ENCODE peak calls at places on chromosomes 1 and 21, in seven cellular contexts. One of them, this sample, is unnamed.

GRCh38 chr1:42336978-42337377 is 1.9 kb upstream of the FOXJ3 start:
- DNase-seq in psoas muscle: no peak
- DNase-seq in RWPE1: no peak
- DNase-seq in tibial artery: no peak
- DNase-seq in MCF 10A: no peak
- DNase-seq in tibial nerve: no peak
- DNase-seq in fibroblast of pulmonary artery: no peak
- DNase-seq in this sample: no peak

GRCh38 chr1:35587736-35588135 is 14.6 kb downstream of the TFAP2E start:
- DNase-seq in psoas muscle: no peak
- DNase-seq in RWPE1: no peak
- DNase-seq in tibial artery: no peak
- DNase-seq in MCF 10A: no peak
- DNase-seq in tibial nerve: no peak
- DNase-seq in fibroblast of pulmonary artery: no peak
- DNase-seq in this sample: no peak

GRCh38 chr1:106785136-106785535 is 271.3 kb upstream of the PRMT6 start:
- DNase-seq in psoas muscle: no peak
- DNase-seq in RWPE1: no peak
- DNase-seq in tibial artery: no peak
- DNase-seq in MCF 10A: no peak
- DNase-seq in tibial nerve: no peak
- DNase-seq in fibroblast of pulmonary artery: no peak
- DNase-seq in this sample: no peak

GRCh38 chr1:18938008-18938706 is 18.3 kb downstream of the IFFO2 start:
- DNase-seq in psoas muscle: no peak
- DNase-seq in RWPE1: no peak
- DNase-seq in tibial artery: no peak
- DNase-seq in MCF 10A: no peak
- DNase-seq in tibial nerve: no peak
- DNase-seq in fibroblast of pulmonary artery: no peak
- DNase-seq in this sample: no peak

GRCh38 chr1:210726621-210727020 is 397.9 kb downstream of the HHAT start:
- DNase-seq in psoas muscle: no peak
- DNase-seq in RWPE1: peak; percentile 49
- DNase-seq in tibial artery: no peak
- DNase-seq in MCF 10A: peak; percentile 88
- DNase-seq in tibial nerve: no peak
- DNase-seq in fibroblast of pulmonary artery: peak; percentile 0
- DNase-seq in this sample: no peak

GRCh38 chr1:89607156-89607555 is 25.8 kb upstream of the LRRC8C start:
- DNase-seq in psoas muscle: no peak
- DNase-seq in RWPE1: no peak
- DNase-seq in tibial artery: no peak
- DNase-seq in MCF 10A: no peak
- DNase-seq in tibial nerve: no peak
- DNase-seq in fibroblast of pulmonary artery: no peak
- DNase-seq in this sample: no peak

GRCh38 chr1:36115931-36116330 is 9.1 kb downstream of the COL8A2 start:
- DNase-seq in psoas muscle: no peak
- DNase-seq in RWPE1: no peak
- DNase-seq in tibial artery: no peak
- DNase-seq in MCF 10A: no peak
- DNase-seq in tibial nerve: no peak
- DNase-seq in fibroblast of pulmonary artery: no peak
- DNase-seq in this sample: no peak

GRCh38 chr21:45016491-45017375 is 57.6 kb upstream of the ADARB1 start:
- DNase-seq in psoas muscle: peak; percentile 14
- DNase-seq in RWPE1: no peak
- DNase-seq in tibial artery: peak; percentile 19
- DNase-seq in MCF 10A: no peak
- DNase-seq in tibial nerve: no peak
- DNase-seq in fibroblast of pulmonary artery: no peak
- DNase-seq in this sample: no peak

GRCh38 chr1:98674075-98674781 is 12.7 kb downstream of the SNX7 start:
- DNase-seq in psoas muscle: no peak
- DNase-seq in RWPE1: no peak
- DNase-seq in tibial artery: no peak
- DNase-seq in MCF 10A: peak; percentile 41
- DNase-seq in tibial nerve: no peak
- DNase-seq in fibroblast of pulmonary artery: peak; percentile 31
- DNase-seq in this sample: no peak

GRCh38 chr1:113874017-113874879 is 2.7 kb upstream of the PTPN22 start:
- DNase-seq in psoas muscle: no peak
- DNase-seq in RWPE1: peak; percentile 8
- DNase-seq in tibial artery: no peak
- DNase-seq in MCF 10A: peak; percentile 44
- DNase-seq in tibial nerve: no peak
- DNase-seq in fibroblast of pulmonary artery: peak; percentile 59
- DNase-seq in this sample: no peak

GRCh38 chr1:69982992-69983391 is 222.4 kb downstream of the LRRC40 start:
- DNase-seq in psoas muscle: no peak
- DNase-seq in RWPE1: no peak
- DNase-seq in tibial artery: no peak
- DNase-seq in MCF 10A: no peak
- DNase-seq in tibial nerve: no peak
- DNase-seq in fibroblast of pulmonary artery: peak; percentile 42
- DNase-seq in this sample: no peak

GRCh38 chr1:45258059-45258650 is 51.8 kb upstream of the ZSWIM5 start:
- DNase-seq in psoas muscle: no peak
- DNase-seq in RWPE1: no peak
- DNase-seq in tibial artery: no peak
- DNase-seq in MCF 10A: no peak
- DNase-seq in tibial nerve: no peak
- DNase-seq in fibroblast of pulmonary artery: no peak
- DNase-seq in this sample: no peak

DNA sequence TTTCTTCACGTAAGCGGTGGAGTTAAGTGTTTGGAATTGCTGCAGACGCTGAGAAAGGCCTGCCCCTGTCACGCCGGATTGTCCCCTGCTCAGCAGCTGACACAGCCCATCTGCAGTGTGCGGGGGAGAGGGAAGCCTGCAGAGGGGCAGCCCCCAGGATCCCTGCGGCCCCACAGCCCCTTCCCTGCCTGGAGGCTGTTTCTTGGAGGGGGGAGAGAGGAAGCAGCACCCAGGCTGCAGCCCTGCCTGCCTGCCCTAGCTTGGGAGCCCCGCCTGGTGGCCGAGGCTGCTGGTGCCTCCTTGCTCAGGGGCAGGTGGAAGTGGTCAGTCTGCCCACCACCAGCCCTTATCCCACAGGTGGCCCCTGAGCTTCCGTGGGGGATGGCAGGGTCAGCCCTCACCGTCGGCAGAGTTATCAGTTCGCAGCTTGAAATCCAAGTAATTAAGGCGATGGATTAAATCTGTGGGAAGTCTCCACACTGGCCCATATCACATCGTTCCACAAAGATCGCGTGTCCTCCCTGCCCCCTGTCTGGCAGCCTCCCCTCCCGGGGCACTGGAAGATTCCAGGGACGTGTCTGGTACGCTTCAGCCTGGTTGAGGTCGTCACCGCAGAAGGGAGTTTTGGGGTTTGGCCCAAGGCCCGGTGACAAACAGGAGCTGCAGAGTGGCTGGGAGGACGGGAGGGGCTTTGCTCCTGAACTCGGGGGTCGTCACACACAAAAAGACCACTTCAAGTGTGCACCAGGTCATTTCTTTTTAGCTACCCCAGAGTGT is 50.9 kb downstream of the PRDM16 start:
- DNase-seq in psoas muscle: no peak
- DNase-seq in RWPE1: no peak
- DNase-seq in tibial artery: no peak
- DNase-seq in MCF 10A: no peak
- DNase-seq in tibial nerve: no peak
- DNase-seq in fibroblast of pulmonary artery: no peak
- DNase-seq in this sample: no peak
- TF ChIP-seq CTCF in psoas muscle: no peak
- TF ChIP-seq CTCF in RWPE1: no peak
- TF ChIP-seq CTCF in tibial artery: no peak
- TF ChIP-seq CTCF in MCF 10A: no peak
- TF ChIP-seq CTCF in tibial nerve: peak; percentile 21
- TF ChIP-seq CTCF in fibroblast of pulmonary artery: no peak
- TF ChIP-seq CTCF in this sample: no peak

DNA sequence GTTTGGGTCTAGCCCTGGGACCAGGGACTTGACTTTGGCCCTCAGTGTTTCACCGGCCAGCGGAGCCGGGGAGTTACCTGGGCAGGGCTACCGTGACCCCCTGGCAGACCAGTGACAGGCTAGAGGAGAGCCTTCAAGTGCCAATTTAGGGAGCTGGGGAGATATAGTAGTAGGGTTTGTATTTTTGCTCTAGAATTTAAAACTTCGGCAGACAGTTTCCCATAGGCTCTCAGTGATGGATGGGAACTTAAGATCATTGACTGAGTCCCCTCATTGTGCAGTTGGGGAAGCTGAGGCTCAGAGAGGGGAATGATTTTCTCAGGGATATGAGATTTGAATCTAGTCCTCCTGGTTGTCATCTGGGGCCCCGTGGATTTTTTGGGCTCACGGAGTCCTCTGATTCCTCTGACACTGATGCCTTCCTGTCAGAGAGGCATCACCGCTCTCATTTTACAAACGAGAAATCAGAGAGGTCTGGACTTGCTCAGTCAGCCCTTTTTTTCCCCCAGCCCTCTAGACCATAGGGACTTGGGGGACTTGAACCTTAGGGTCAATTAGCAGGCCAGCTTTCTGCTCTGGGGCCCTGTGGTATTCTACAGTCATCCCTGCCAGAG is 58.3 kb upstream of the ACOT11 start:
- DNase-seq in psoas muscle: no peak
- DNase-seq in RWPE1: no peak
- DNase-seq in tibial artery: no peak
- DNase-seq in MCF 10A: no peak
- DNase-seq in tibial nerve: no peak
- DNase-seq in fibroblast of pulmonary artery: no peak
- DNase-seq in this sample: no peak
- TF ChIP-seq CTCF in psoas muscle: no peak
- TF ChIP-seq CTCF in RWPE1: peak; percentile 62
- TF ChIP-seq CTCF in tibial artery: no peak
- TF ChIP-seq CTCF in MCF 10A: no peak
- TF ChIP-seq CTCF in tibial nerve: no peak
- TF ChIP-seq CTCF in fibroblast of pulmonary artery: no peak
- TF ChIP-seq CTCF in this sample: no peak

GRCh38 chr1:27391511-27392095 is 819 bp upstream of the GPR3 start:
- DNase-seq in psoas muscle: peak; percentile 47
- DNase-seq in RWPE1: no peak
- DNase-seq in tibial artery: no peak
- DNase-seq in MCF 10A: peak; percentile 35
- DNase-seq in tibial nerve: no peak
- DNase-seq in fibroblast of pulmonary artery: peak; percentile 59
- DNase-seq in this sample: no peak

GRCh38 chr1:27393641-27394281 is 1.3 kb downstream of the GPR3 start:
- DNase-seq in psoas muscle: no peak
- DNase-seq in RWPE1: no peak
- DNase-seq in tibial artery: no peak
- DNase-seq in MCF 10A: no peak
- DNase-seq in tibial nerve: no peak
- DNase-seq in fibroblast of pulmonary artery: no peak
- DNase-seq in this sample: no peak

GRCh38 chr1:27392096-27392777 is at the start of gene GPR3:
- DNase-seq in psoas muscle: peak; percentile 93
- DNase-seq in RWPE1: peak; percentile 98
- DNase-seq in tibial artery: peak; percentile 86
- DNase-seq in MCF 10A: peak; percentile 90
- DNase-seq in tibial nerve: peak; percentile 82
- DNase-seq in fibroblast of pulmonary artery: peak; percentile 90
- DNase-seq in this sample: peak; percentile 91

GRCh38 chr1:27394282-27394658 is 1.8 kb downstream of the GPR3 start:
- DNase-seq in psoas muscle: no peak
- DNase-seq in RWPE1: no peak
- DNase-seq in tibial artery: no peak
- DNase-seq in MCF 10A: no peak
- DNase-seq in tibial nerve: no peak
- DNase-seq in fibroblast of pulmonary artery: no peak
- DNase-seq in this sample: no peak

DNA sequence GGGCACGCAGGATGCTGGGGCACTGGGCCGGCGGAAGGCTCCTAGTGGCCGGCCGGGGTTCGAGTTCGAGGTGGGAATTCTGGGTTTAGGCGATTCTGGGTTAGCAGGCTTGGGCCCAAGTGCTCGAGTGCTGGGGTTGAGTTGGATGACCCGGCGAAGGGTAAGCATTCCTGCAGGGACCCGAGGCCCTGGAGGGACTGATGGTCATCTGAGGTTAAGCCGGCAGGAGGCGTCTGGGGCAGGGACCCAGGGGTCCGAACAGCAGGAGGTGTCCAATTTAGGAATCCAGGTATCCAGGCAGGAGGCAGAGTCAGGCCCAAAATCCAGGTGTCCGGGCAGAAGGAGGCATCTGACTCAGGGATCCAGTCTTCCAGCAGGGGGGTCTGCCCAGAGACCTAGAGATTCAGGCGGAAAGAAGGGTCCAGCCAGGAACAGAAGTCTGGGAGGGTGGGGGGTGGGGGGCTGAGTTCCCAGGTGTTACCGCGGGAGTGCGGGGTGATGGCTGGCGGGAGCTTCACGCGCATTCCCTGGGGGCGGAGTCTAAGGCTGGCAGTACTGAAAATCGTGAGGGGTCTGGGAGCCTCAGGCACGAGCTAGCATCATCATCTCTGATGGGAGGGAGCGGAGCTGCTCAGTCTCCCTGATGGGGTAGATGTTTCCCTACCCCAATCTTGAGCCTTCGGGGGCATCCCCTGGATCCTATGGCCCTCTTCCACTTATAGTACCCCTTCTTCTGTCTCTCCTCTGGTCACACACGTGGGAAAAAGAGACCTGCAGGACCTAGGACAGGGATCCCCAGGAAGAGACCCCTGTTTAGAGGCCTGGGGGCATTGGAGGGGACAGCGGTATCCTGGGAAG is 585 bp downstream of the GPR3 start:
- DNase-seq in psoas muscle: no peak
- DNase-seq in RWPE1: no peak
- DNase-seq in tibial artery: no peak
- DNase-seq in MCF 10A: no peak
- DNase-seq in tibial nerve: no peak
- DNase-seq in fibroblast of pulmonary artery: no peak
- DNase-seq in this sample: no peak
- TF ChIP-seq CTCF in psoas muscle: no peak
- TF ChIP-seq CTCF in RWPE1: no peak
- TF ChIP-seq CTCF in tibial artery: no peak
- TF ChIP-seq CTCF in MCF 10A: peak; percentile 19
- TF ChIP-seq CTCF in tibial nerve: no peak
- TF ChIP-seq CTCF in fibroblast of pulmonary artery: peak; percentile 28
- TF ChIP-seq CTCF in this sample: peak; percentile 28

GRCh38 chr21:36479415-36480402 is at the start of gene CLDN14:
- DNase-seq in psoas muscle: peak; percentile 23
- DNase-seq in RWPE1: no peak
- DNase-seq in tibial artery: no peak
- DNase-seq in MCF 10A: no peak
- DNase-seq in tibial nerve: no peak
- DNase-seq in fibroblast of pulmonary artery: no peak
- DNase-seq in this sample: no peak

GRCh38 chr21:36480618-36481017 is 696 bp upstream of the CLDN14 start:
- DNase-seq in psoas muscle: no peak
- DNase-seq in RWPE1: no peak
- DNase-seq in tibial artery: no peak
- DNase-seq in MCF 10A: no peak
- DNase-seq in tibial nerve: no peak
- DNase-seq in fibroblast of pulmonary artery: no peak
- DNase-seq in this sample: no peak

GRCh38 chr21:36477559-36477958 is 2.4 kb downstream of the CLDN14 start:
- DNase-seq in psoas muscle: no peak
- DNase-seq in RWPE1: no peak
- DNase-seq in tibial artery: no peak
- DNase-seq in MCF 10A: no peak
- DNase-seq in tibial nerve: no peak
- DNase-seq in fibroblast of pulmonary artery: no peak
- DNase-seq in this sample: no peak

GRCh38 chr21:36478207-36478701 is 1.7 kb downstream of the CLDN14 start:
- DNase-seq in psoas muscle: no peak
- DNase-seq in RWPE1: peak; percentile 82
- DNase-seq in tibial artery: no peak
- DNase-seq in MCF 10A: peak; percentile 48
- DNase-seq in tibial nerve: no peak
- DNase-seq in fibroblast of pulmonary artery: peak; percentile 80
- DNase-seq in this sample: no peak

GRCh38 chr21:36478941-36479340 is 981 bp downstream of the CLDN14 start:
- DNase-seq in psoas muscle: no peak
- DNase-seq in RWPE1: no peak
- DNase-seq in tibial artery: no peak
- DNase-seq in MCF 10A: no peak
- DNase-seq in tibial nerve: no peak
- DNase-seq in fibroblast of pulmonary artery: peak; percentile 14
- DNase-seq in this sample: no peak
- TF ChIP-seq CTCF in psoas muscle: no peak
- TF ChIP-seq CTCF in RWPE1: no peak
- TF ChIP-seq CTCF in tibial artery: no peak
- TF ChIP-seq CTCF in MCF 10A: no peak
- TF ChIP-seq CTCF in tibial nerve: no peak
- TF ChIP-seq CTCF in fibroblast of pulmonary artery: peak; percentile 36
- TF ChIP-seq CTCF in this sample: peak; percentile 10

This sample was measured in BE2C.